ENCODE peak calls at places on chromosomes 13 and 19, in five cellular contexts. S is neural progenitor cell, Z is PC-9, W is lower lobe of right lung, R is body of pancreas. X is an unnamed sample.

GRCh38 chr13:19321222-19321621 is 139.6 kb upstream of the TUBA3C start:
- DNase-seq in R (no peak), S (no peak), W (no peak), Z (no peak), X (no peak)

GRCh38 chr13:80157261-80157942 is 183.5 kb downstream of the SPRY2 start:
- DNase-seq in Z (no peak), S (no peak), R (no peak), W (no peak), X (no peak)

GRCh38 chr19:46378268-46378667 is 31.4 kb downstream of the PPP5C start:
- DNase-seq in Z (no peak), W (no peak), R (no peak), S (no peak), X (no peak)

GRCh38 chr19:5718032-5718578 is 1.8 kb downstream of the LONP1 start:
- DNase-seq in S (no peak), R (no peak), W (no peak), Z (no peak), X (no peak)

GRCh38 chr13:66673401-66673800 is 556.7 kb downstream of the PCDH9 start:
- DNase-seq in R (no peak), S (no peak), W (no peak), Z (no peak), X (no peak)

GRCh38 chr19:12945479-12946091 is at the start of gene RAD23A:
- DNase-seq in Z (peak; percentile 96), S (peak; percentile 100), W (peak; percentile 99), R (peak; percentile 99), X (peak; percentile 98)

GRCh38 chr13:21011378-21011777 is 50.0 kb downstream of the LATS2 start:
- DNase-seq in S (no peak), Z (no peak), R (no peak), W (no peak), X (no peak)

GRCh38 chr13:40152145-40152544 is 496.7 kb downstream of the COG6 start:
- DNase-seq in R (peak; percentile 29), S (no peak), Z (no peak), W (no peak), X (no peak)

GRCh38 chr13:42377640-42378382 is 105.9 kb downstream of the AKAP11 start:
- DNase-seq in W (no peak), S (no peak), R (no peak), Z (no peak), X (no peak)

GRCh38 chr13:79525458-79525857 is 44.5 kb downstream of the NDFIP2 start:
- DNase-seq in W (no peak), S (no peak), Z (peak; percentile 5), R (no peak), X (no peak)

GRCh38 chr19:53157601-53158000 is 1.3 kb downstream of the ZNF347 start:
- DNase-seq in S (peak; percentile 61), R (no peak), Z (peak; percentile 1), W (no peak), X (peak; percentile 41)

GRCh38 chr19:44588753-44589112 is 24.6 kb upstream of the IGSF23 start:
- DNase-seq in Z (no peak), R (no peak), W (no peak), S (no peak), X (no peak)

GRCh38 chr19:12786149-12786870 is 5.0 kb upstream of the JUNB start:
- DNase-seq in S (no peak), R (peak; percentile 89), Z (peak; percentile 98), W (peak; percentile 94), X (peak; percentile 61)

GRCh38 chr13:106919093-106919492 is 351.2 kb upstream of the ARGLU1 start:
- DNase-seq in R (no peak), Z (no peak), S (no peak), W (no peak), X (no peak)

GRCh38 chr13:40786568-40786996 is 2.8 kb upstream of the SLC25A15 start:
- DNase-seq in Z (no peak), W (no peak), R (no peak), S (no peak), X (no peak)

GRCh38 chr13:31930901-31931522 is 100.6 kb upstream of the FRY start:
- DNase-seq in Z (no peak), S (peak; percentile 29), W (no peak), R (no peak), X (no peak)

GRCh38 chr19:38039966-38040365 is 133.0 kb downstream of the SIPA1L3 start:
- DNase-seq in R (no peak), S (no peak), Z (no peak), W (no peak), X (no peak)

GRCh38 chr13:36323951-36324566 is 22.1 kb downstream of the SPART start:
- DNase-seq in S (no peak), R (no peak), Z (no peak), W (no peak), X (no peak)

GRCh38 chr13:43720780-43721397 is 65.9 kb downstream of the ENOX1 start:
- DNase-seq in Z (no peak), S (no peak), W (no peak), R (no peak), X (no peak)

GRCh38 chr13:43730642-43731041 is 56.1 kb downstream of the ENOX1 start:
- DNase-seq in Z (no peak), S (no peak), R (peak; percentile 11), W (no peak), X (no peak)

GRCh38 chr13:43728411-43728810 is 58.4 kb downstream of the ENOX1 start:
- DNase-seq in Z (no peak), R (no peak), S (no peak), W (no peak), X (no peak)

GRCh38 chr13:43725460-43725859 is 61.3 kb downstream of the ENOX1 start:
- DNase-seq in R (no peak), S (no peak), W (no peak), Z (no peak), X (no peak)
- H3K4me3 ChIP-seq in R (no peak overlapping the region), S (no peak overlapping the region), W (no peak overlapping the region), Z (no peak overlapping the region), X (no peak overlapping the region)

GRCh38 chr19:49489601-49490167 is 2.3 kb downstream of the RPL13A start:
- DNase-seq in W (no peak), R (no peak), Z (no peak), S (peak; percentile 2), X (no peak)

GRCh38 chr19:49488863-49489537 is 1.6 kb downstream of the RPL13A start:
- DNase-seq in Z (no peak), W (no peak), S (peak; percentile 16), R (no peak), X (no peak)

GRCh38 chr19:49491804-49492572 is 4.2 kb upstream of the RPS11 start:
- DNase-seq in W (no peak), S (peak; percentile 1), Z (no peak), R (no peak), X (no peak)

GRCh38 chr19:49491030-49491803 is 3.8 kb downstream of the RPL13A start:
- DNase-seq in S (peak; percentile 1), Z (no peak), W (no peak), R (no peak), X (peak; percentile 26)

GRCh38 chr19:49490287-49491029 is 3.0 kb downstream of the RPL13A start:
- DNase-seq in S (no peak), W (no peak), Z (no peak), R (no peak), X (peak; percentile 27)
- H3K36me3 ChIP-seq in S (peaks cover 4% of the 10 kb centered on the region), W (peaks cover 51% of the 10 kb centered on the region), Z (peaks cover 51% of the 10 kb centered on the region), R (peaks cover 17% of the 10 kb centered on the region), X (peaks cover 38% of the 10 kb centered on the region)

GRCh38 chr13:25180795-25181537 is 8.9 kb upstream of the AMER2 start:
- DNase-seq in R (no peak), Z (no peak), S (peak; percentile 31), W (no peak), X (no peak)
- H3K4me3 ChIP-seq in R (no peak overlapping the region), Z (no peak overlapping the region), S (no peak overlapping the region), W (no peak overlapping the region), X (no peak overlapping the region)

GRCh38 chr19:7138402-7138801 is 68.9 kb downstream of the ZNF557 start:
- DNase-seq in W (no peak), S (no peak), Z (no peak), R (no peak), X (no peak)
- H3K36me3 ChIP-seq in W (peaks cover 45% of the 10 kb centered on the region), S (no peaks in the 10 kb centered on the region), Z (no peaks in the 10 kb centered on the region), R (peaks cover 17% of the 10 kb centered on the region), X (peaks cover 3% of the 10 kb centered on the region)

GRCh38 chr19:17718467-17718987 is 753 bp upstream of the MAP1S start:
- DNase-seq in W (no peak), Z (no peak), S (peak; percentile 62), R (no peak), X (no peak)
- H3K4me3 ChIP-seq in W (no peak overlapping the region), Z (peak overlapping the region; percentile 93), S (peak overlapping the region; percentile 100), R (no peak overlapping the region), X (peak overlapping the region; percentile 77)

DNA sequence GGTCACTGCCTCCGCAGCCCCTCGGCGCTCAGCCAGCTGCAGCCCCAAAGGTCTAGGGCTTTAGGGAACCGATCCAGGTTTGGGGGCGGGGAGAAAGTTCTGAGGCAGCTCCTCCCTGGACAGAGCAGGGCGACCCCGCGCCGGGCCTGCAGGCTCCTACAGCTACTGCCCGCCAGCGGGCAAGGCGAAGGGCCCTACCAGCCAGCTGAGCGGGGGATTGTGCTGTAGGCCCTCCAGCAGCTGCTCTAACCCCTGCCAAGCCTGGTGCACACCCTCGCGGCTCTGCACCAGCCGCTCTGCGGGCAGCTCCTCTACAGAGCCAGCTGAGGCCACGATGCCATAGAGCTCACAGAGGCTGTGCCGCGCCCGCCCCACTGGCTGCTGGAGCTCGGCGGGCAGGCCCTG is 14.0 kb downstream of the PLIN4 start:
- DNase-seq in R (no peak), S (no peak), Z (no peak), W (no peak), X (peak; percentile 65)
- H3K36me3 ChIP-seq in R (no peaks in the 10 kb centered on the region), S (no peaks in the 10 kb centered on the region), Z (no peaks in the 10 kb centered on the region), W (peaks cover 46% of the 10 kb centered on the region), X (peaks cover 4% of the 10 kb centered on the region)

GRCh38 chr13:49410477-49410876 is 33.4 kb downstream of the CAB39L start:
- DNase-seq in W (no peak), R (no peak), Z (no peak), S (no peak), X (no peak)
- H3K4me3 ChIP-seq in W (no peak overlapping the region), R (no peak overlapping the region), Z (no peak overlapping the region), S (no peak overlapping the region), X (no peak overlapping the region)

DNA sequence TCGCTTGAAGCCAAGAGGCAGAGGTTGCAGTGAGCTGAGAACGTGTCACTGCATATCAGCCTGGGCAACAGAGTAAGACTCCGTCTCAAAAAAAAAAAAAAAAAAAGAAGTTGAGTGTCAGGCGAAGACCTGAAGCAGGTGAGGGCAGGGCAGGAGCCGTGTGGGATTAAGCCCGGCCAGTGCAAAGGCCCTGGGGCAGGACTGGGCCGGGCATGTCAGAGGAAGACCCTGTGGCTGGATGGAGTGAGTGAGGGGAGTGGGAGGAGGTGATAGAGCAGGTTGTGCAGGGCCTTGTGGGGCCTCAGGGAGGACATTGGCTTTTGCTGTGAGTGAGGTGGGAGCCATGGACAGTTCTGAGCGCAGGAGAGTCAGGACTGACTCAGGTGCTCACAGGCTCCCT is 47.9 kb downstream of the TMED1 start:
- DNase-seq in W (no peak), R (no peak), S (no peak), Z (no peak), X (no peak)
- H3K36me3 ChIP-seq in W (peaks cover 100% of the 10 kb centered on the region), R (peaks cover 26% of the 10 kb centered on the region), S (no peaks in the 10 kb centered on the region), Z (peaks cover 29% of the 10 kb centered on the region), X (peaks cover 24% of the 10 kb centered on the region)

GRCh38 chr13:99565478-99566124 is 64.3 kb downstream of the TM9SF2 start:
- DNase-seq in S (no peak), Z (no peak), W (no peak), R (no peak), X (peak; percentile 80)
- H3K4me3 ChIP-seq in S (no peak overlapping the region), Z (no peak overlapping the region), W (no peak overlapping the region), R (no peak overlapping the region), X (no peak overlapping the region)

GRCh38 chr19:57245959-57246358 is 5.5 kb downstream of the ZNF805 start:
- DNase-seq in R (no peak), W (no peak), Z (no peak), S (no peak), X (no peak)
- H3K36me3 ChIP-seq in R (peaks cover 24% of the 10 kb centered on the region), W (peaks cover 71% of the 10 kb centered on the region), Z (peaks cover 23% of the 10 kb centered on the region), S (no peaks in the 10 kb centered on the region), X (peaks cover 15% of the 10 kb centered on the region)

X was measured in H7.